ENCODE peak calls at places on chromosomes 4 and X, in four cellular contexts. One of them, this sample, is unnamed.

GRCh38 chr4:38654273-38654672 is 9.7 kb upstream of the KLF3 start:
- DNase-seq in K562: no peak
- DNase-seq in GM12878: no peak
- DNase-seq in HepG2: no peak
- DNase-seq in this sample: no peak

GRCh38 chrX:20029728-20030127 is 38.9 kb upstream of the BCLAF3 start:
- DNase-seq in HepG2: peak
- DNase-seq in GM12878: peak
- DNase-seq in K562: no peak
- DNase-seq in this sample: no peak

GRCh38 chrX:67317725-67318124 is 226.1 kb upstream of the AR start:
- DNase-seq in HepG2: no peak
- DNase-seq in GM12878: no peak
- DNase-seq in K562: no peak
- DNase-seq in this sample: no peak

GRCh38 chr4:61273237-61273636 is 73.1 kb downstream of the ADGRL3 start:
- DNase-seq in K562: no peak
- DNase-seq in GM12878: no peak
- DNase-seq in HepG2: no peak
- DNase-seq in this sample: no peak

GRCh38 chr4:86679441-86679840 is 85.3 kb downstream of the PTPN13 start:
- DNase-seq in GM12878: no peak
- DNase-seq in HepG2: no peak
- DNase-seq in K562: no peak
- DNase-seq in this sample: no peak

GRCh38 chr4:42716996-42717395 is 60.1 kb upstream of the ATP8A1 start:
- DNase-seq in K562: no peak
- DNase-seq in HepG2: no peak
- DNase-seq in GM12878: no peak
- DNase-seq in this sample: no peak

GRCh38 chrX:42119076-42119475 is 195.7 kb upstream of the CASK start:
- DNase-seq in HepG2: peak
- DNase-seq in GM12878: no peak
- DNase-seq in K562: no peak
- DNase-seq in this sample: peak

GRCh38 chr4:186900980-186901379 is 177.3 kb upstream of the FAT1 start:
- DNase-seq in GM12878: no peak
- DNase-seq in K562: no peak
- DNase-seq in HepG2: peak
- DNase-seq in this sample: no peak

GRCh38 chrX:51332188-51332942 is at the start of gene NUDT10:
- DNase-seq in K562: no peak
- DNase-seq in GM12878: no peak
- DNase-seq in HepG2: no peak
- DNase-seq in this sample: no peak

GRCh38 chr4:37970702-37971101 is 10.5 kb downstream of the PTTG2 start:
- DNase-seq in GM12878: no peak
- DNase-seq in HepG2: peak
- DNase-seq in K562: peak
- DNase-seq in this sample: peak

GRCh38 chr4:153502584-153502983 is 36.4 kb downstream of the TMEM131L start:
- DNase-seq in K562: no peak
- DNase-seq in GM12878: no peak
- DNase-seq in HepG2: no peak
- DNase-seq in this sample: no peak

GRCh38 chr4:84150177-84150576 is 348.9 kb downstream of the NKX6-1 start:
- DNase-seq in GM12878: no peak
- DNase-seq in HepG2: no peak
- DNase-seq in K562: no peak
- DNase-seq in this sample: no peak

GRCh38 chr4:175705407-175705806 is 106.7 kb downstream of the GPM6A start:
- DNase-seq in K562: no peak
- DNase-seq in GM12878: no peak
- DNase-seq in HepG2: no peak
- DNase-seq in this sample: no peak

GRCh38 chr4:174244441-174244840 is 39.0 kb downstream of the FBXO8 start:
- DNase-seq in GM12878: no peak
- DNase-seq in K562: no peak
- DNase-seq in HepG2: no peak
- DNase-seq in this sample: no peak

GRCh38 chr4:103046416-103047290 is 27.1 kb upstream of the SLC9B1 start:
- DNase-seq in GM12878: no peak
- DNase-seq in K562: peak
- DNase-seq in HepG2: peak
- DNase-seq in this sample: peak

GRCh38 chr4:105894570-105895323 is 524 bp upstream of the NPNT start:
- DNase-seq in GM12878: no peak
- DNase-seq in K562: no peak
- DNase-seq in HepG2: no peak
- DNase-seq in this sample: peak

GRCh38 chrX:154057790-154058189 is 38.1 kb upstream of the IRAK1 start:
- DNase-seq in K562: no peak
- DNase-seq in GM12878: no peak
- DNase-seq in HepG2: peak
- DNase-seq in this sample: no peak

GRCh38 chr4:87982446-87982845 is 6.9 kb downstream of the SPP1 start:
- DNase-seq in HepG2: no peak
- DNase-seq in K562: no peak
- DNase-seq in GM12878: no peak
- DNase-seq in this sample: no peak

GRCh38 chr4:6834867-6835266 is 52.3 kb downstream of the KIAA0232 start:
- DNase-seq in GM12878: no peak
- DNase-seq in HepG2: no peak
- DNase-seq in K562: peak
- DNase-seq in this sample: no peak

GRCh38 chr4:183798921-183799307 is 106.2 kb upstream of the STOX2 start:
- DNase-seq in HepG2: no peak
- DNase-seq in GM12878: no peak
- DNase-seq in K562: no peak
- DNase-seq in this sample: no peak

GRCh38 chrX:4588056-4588455 is 874.6 kb upstream of the PRKX start:
- DNase-seq in K562: no peak
- DNase-seq in GM12878: no peak
- DNase-seq in HepG2: no peak
- DNase-seq in this sample: no peak

GRCh38 chr4:103091601-103092223 is 7.9 kb downstream of the BDH2 start:
- DNase-seq in K562: peak
- DNase-seq in HepG2: peak
- DNase-seq in GM12878: peak
- DNase-seq in this sample: peak

GRCh38 chr4:4991541-4992099 is 27.6 kb downstream of the CYTL1 start:
- DNase-seq in K562: no peak
- DNase-seq in HepG2: no peak
- DNase-seq in GM12878: no peak
- DNase-seq in this sample: no peak

GRCh38 chr4:89243741-89244252 is 63.8 kb downstream of the GPRIN3 start:
- DNase-seq in K562: no peak
- DNase-seq in HepG2: no peak
- DNase-seq in GM12878: no peak
- DNase-seq in this sample: no peak

GRCh38 chrX:37542791-37543190 is 28.7 kb upstream of the LANCL3 start:
- DNase-seq in GM12878: no peak
- DNase-seq in HepG2: no peak
- DNase-seq in K562: no peak
- DNase-seq in this sample: no peak

GRCh38 chr4:77193511-77194236 is 36.7 kb downstream of the CCNG2 start:
- DNase-seq in HepG2: no peak
- DNase-seq in K562: peak
- DNase-seq in GM12878: peak
- DNase-seq in this sample: no peak

GRCh38 chr4:123588631-123589223 is 192.1 kb downstream of the SPRY1 start:
- DNase-seq in HepG2: peak
- DNase-seq in GM12878: peak
- DNase-seq in K562: no peak
- DNase-seq in this sample: no peak

DNA sequence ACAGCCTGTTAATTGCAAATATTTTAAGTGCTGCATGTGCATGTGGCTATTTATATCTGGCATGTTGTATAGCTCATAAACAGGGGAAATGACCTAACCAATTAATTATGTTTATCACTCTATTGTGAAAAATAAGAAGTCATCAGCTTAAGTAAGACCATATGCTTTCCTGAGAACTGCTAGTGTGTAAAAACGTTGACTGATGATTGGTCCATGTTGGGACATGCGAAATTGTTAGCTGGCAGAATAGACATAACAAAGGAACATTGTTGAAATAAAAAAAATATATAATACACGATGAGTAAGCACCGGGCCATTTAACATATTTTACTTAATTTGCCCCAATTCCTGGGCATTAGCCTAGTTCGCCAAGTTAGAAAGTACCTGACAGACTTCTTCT is 207.5 kb downstream of the ANK2 start:
- DNase-seq in HepG2: no peak
- DNase-seq in K562: no peak
- DNase-seq in GM12878: no peak
- DNase-seq in this sample: no peak
- H3K4me2 ChIP-seq in HepG2: no peak
- H3K4me2 ChIP-seq in K562: no peak
- H3K4me2 ChIP-seq in GM12878: no peak
- H3K4me2 ChIP-seq in this sample: no peak

GRCh38 chr4:70577220-70577927 is 14.7 kb upstream of the AMBN start:
- DNase-seq in GM12878: no peak
- DNase-seq in HepG2: peak
- DNase-seq in K562: no peak
- DNase-seq in this sample: no peak
- TF ChIP-seq SRF in GM12878: no peak
- TF ChIP-seq SRF in HepG2: no peak
- TF ChIP-seq SRF in K562: no peak
- TF ChIP-seq SRF in this sample: no peak

DNA sequence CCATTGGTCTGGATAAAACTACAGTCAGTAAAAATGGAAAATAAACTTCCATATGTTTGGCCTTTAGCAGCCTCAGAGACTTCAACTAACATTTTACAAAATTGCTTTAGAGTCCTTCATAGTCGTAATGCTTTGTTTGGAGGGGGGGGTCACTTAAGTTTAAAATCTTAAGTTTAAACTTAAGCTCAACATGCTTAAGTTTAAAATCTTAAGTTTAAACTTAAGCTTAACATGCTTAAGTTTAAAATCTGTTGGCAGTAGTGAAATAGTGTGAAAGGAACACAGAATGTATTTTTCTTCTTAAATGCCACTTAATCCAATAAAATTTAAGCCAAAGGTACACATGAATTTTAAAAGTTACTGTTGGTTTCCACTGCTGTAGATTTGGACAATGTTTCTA is 45.9 kb upstream of the UNC5C start:
- DNase-seq in K562: no peak
- DNase-seq in GM12878: no peak
- DNase-seq in HepG2: no peak
- DNase-seq in this sample: no peak
- TF ChIP-seq REST in K562: no peak
- TF ChIP-seq REST in GM12878: no peak
- TF ChIP-seq REST in HepG2: no peak
- TF ChIP-seq REST in this sample: no peak

DNA sequence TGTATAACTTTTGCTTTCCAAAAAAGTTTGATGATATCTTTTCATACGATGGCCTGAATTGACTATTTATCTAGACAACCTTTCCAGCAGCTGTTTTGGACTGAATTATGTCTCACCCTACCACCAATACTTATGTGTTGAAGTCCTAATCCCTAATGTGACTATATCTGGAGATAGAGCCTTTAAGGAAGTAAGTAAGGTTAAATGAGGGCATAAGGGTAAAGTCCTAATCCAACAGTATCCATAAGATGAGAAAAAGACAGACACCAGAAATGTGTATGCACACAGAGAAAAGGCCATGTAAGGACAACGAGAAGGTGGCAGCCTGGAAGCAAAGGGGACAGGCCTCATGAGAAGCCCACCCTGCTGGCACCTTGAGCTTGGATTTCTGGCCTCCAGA is 86.6 kb upstream of the PPARGC1A start:
- DNase-seq in HepG2: no peak
- DNase-seq in GM12878: no peak
- DNase-seq in K562: no peak
- DNase-seq in this sample: no peak
- H3K4me2 ChIP-seq in HepG2: no peak
- H3K4me2 ChIP-seq in GM12878: no peak
- H3K4me2 ChIP-seq in K562: no peak
- H3K4me2 ChIP-seq in this sample: no peak

DNA sequence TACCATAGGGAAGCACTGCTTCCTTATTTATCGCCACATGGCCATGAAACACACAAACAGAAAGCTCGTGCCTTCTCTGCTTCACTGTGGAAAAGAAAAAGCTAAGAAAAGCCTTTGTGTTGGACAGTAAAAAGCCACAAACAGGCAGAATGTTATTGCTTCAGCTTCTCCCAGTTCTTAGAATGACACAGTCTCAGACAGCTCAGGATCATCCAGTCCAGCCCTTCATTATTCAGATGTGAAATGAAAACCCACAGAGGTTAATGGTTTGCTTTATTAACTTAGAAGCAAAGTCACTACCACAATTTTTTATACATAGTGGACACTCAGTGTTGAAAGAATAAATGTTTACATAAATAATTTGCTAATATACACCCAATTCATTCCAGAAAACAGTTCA is 181.6 kb upstream of the NOCT start:
- DNase-seq in GM12878: no peak
- DNase-seq in K562: no peak
- DNase-seq in HepG2: no peak
- DNase-seq in this sample: no peak
- TF ChIP-seq SRF in GM12878: no peak
- TF ChIP-seq SRF in K562: no peak
- TF ChIP-seq SRF in HepG2: no peak
- TF ChIP-seq SRF in this sample: no peak

DNA sequence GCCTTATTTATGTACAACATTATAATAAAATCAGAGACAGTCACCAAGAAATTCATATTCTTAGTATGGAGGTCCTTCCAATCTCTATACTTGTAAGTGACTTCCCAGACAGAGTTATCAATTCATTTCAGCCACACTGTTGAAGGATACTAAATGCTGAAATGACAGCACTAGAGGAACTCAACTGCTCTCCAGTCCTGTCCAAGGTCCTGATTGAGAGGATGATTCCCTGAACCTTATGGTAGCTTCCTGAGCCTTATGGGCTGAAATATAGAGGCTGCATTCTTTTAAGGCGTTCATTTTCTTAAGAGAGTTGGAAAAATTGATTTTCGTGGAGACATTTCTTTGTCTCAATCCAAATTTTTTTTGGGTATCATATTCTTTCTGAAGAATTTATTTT is 205.9 kb downstream of the TLL1 start:
- DNase-seq in GM12878: no peak
- DNase-seq in K562: no peak
- DNase-seq in HepG2: no peak
- DNase-seq in this sample: no peak
- TF ChIP-seq REST in GM12878: peak
- TF ChIP-seq REST in K562: no peak
- TF ChIP-seq REST in HepG2: peak
- TF ChIP-seq REST in this sample: peak

This sample was measured in HCT116.